ENCODE peak calls at places on chromosomes 2 and 18, in six cellular contexts. One of them, this sample, is unnamed.

GRCh38 chr2:120343100-120343432 is 2.9 kb upstream of the INHBB start:
- DNase-seq in A549: no peak
- DNase-seq in K562: no peak
- DNase-seq in SK-N-SH: no peak
- DNase-seq in HepG2: no peak
- DNase-seq in GM12878: no peak
- DNase-seq in this sample: no peak

GRCh38 chr2:24055750-24056149 is 6.2 kb downstream of the FKBP1B start:
- DNase-seq in A549: no peak
- DNase-seq in K562: no peak
- DNase-seq in SK-N-SH: no peak
- DNase-seq in HepG2: no peak
- DNase-seq in GM12878: no peak
- DNase-seq in this sample: no peak

GRCh38 chr2:236768393-236769140 is 198.9 kb downstream of the ACKR3 start:
- DNase-seq in A549: no peak
- DNase-seq in K562: no peak
- DNase-seq in SK-N-SH: no peak
- DNase-seq in HepG2: no peak
- DNase-seq in GM12878: no peak
- DNase-seq in this sample: peak

GRCh38 chr2:213284105-213285090 is at the start of gene SPAG16:
- DNase-seq in A549: peak
- DNase-seq in K562: peak
- DNase-seq in SK-N-SH: peak
- DNase-seq in HepG2: peak
- DNase-seq in GM12878: peak
- DNase-seq in this sample: peak

GRCh38 chr2:202452744-202453143 is 76.6 kb downstream of the BMPR2 start:
- DNase-seq in A549: no peak
- DNase-seq in K562: no peak
- DNase-seq in SK-N-SH: no peak
- DNase-seq in HepG2: no peak
- DNase-seq in GM12878: no peak
- DNase-seq in this sample: no peak

GRCh38 chr18:4236940-4237686 is 218.0 kb downstream of the DLGAP1 start:
- DNase-seq in A549: no peak
- DNase-seq in K562: no peak
- DNase-seq in SK-N-SH: no peak
- DNase-seq in HepG2: no peak
- DNase-seq in GM12878: no peak
- DNase-seq in this sample: no peak

GRCh38 chr2:61854435-61855177 is 746 bp upstream of the FAM161A start:
- DNase-seq in A549: peak
- DNase-seq in K562: peak
- DNase-seq in SK-N-SH: peak
- DNase-seq in HepG2: peak
- DNase-seq in GM12878: peak
- DNase-seq in this sample: peak

GRCh38 chr18:6627621-6628020 is 101.9 kb upstream of the ARHGAP28 start:
- DNase-seq in A549: no peak
- DNase-seq in K562: no peak
- DNase-seq in SK-N-SH: no peak
- DNase-seq in HepG2: no peak
- DNase-seq in GM12878: no peak
- DNase-seq in this sample: peak

GRCh38 chr2:146634256-146635068 is 1210.4 kb upstream of the ACVR2A start:
- DNase-seq in A549: peak
- DNase-seq in K562: no peak
- DNase-seq in SK-N-SH: no peak
- DNase-seq in HepG2: no peak
- DNase-seq in GM12878: no peak
- DNase-seq in this sample: peak

GRCh38 chr2:241965931-241966412 is 96.4 kb downstream of the RTP5 start:
- DNase-seq in A549: no peak
- DNase-seq in K562: peak
- DNase-seq in SK-N-SH: no peak
- DNase-seq in HepG2: peak
- DNase-seq in GM12878: peak
- DNase-seq in this sample: peak

GRCh38 chr2:128416781-128417180 is 98.1 kb upstream of the HS6ST1 start:
- DNase-seq in A549: no peak
- DNase-seq in K562: no peak
- DNase-seq in SK-N-SH: peak
- DNase-seq in HepG2: no peak
- DNase-seq in GM12878: no peak
- DNase-seq in this sample: no peak

GRCh38 chr2:98772531-98772930 is 41.6 kb upstream of the MGAT4A start:
- DNase-seq in A549: no peak
- DNase-seq in K562: no peak
- DNase-seq in SK-N-SH: no peak
- DNase-seq in HepG2: no peak
- DNase-seq in GM12878: no peak
- DNase-seq in this sample: no peak

GRCh38 chr2:172196768-172197322 is 94.1 kb upstream of the DLX2 start:
- DNase-seq in A549: no peak
- DNase-seq in K562: no peak
- DNase-seq in SK-N-SH: no peak
- DNase-seq in HepG2: no peak
- DNase-seq in GM12878: no peak
- DNase-seq in this sample: peak

GRCh38 chr2:49516427-49516826 is 362.1 kb upstream of the FSHR start:
- DNase-seq in A549: no peak
- DNase-seq in K562: no peak
- DNase-seq in SK-N-SH: peak
- DNase-seq in HepG2: no peak
- DNase-seq in GM12878: no peak
- DNase-seq in this sample: no peak

GRCh38 chr2:206274434-206275273 is at the start of gene ZDBF2:
- DNase-seq in A549: peak
- DNase-seq in K562: peak
- DNase-seq in SK-N-SH: peak
- DNase-seq in HepG2: no peak
- DNase-seq in GM12878: no peak
- DNase-seq in this sample: peak

GRCh38 chr2:220104871-220105351 is 477.5 kb downstream of the SLC4A3 start:
- DNase-seq in A549: peak
- DNase-seq in K562: peak
- DNase-seq in SK-N-SH: peak
- DNase-seq in HepG2: no peak
- DNase-seq in GM12878: no peak
- DNase-seq in this sample: peak

GRCh38 chr2:72932045-72932444 is 14.7 kb downstream of the EMX1 start:
- DNase-seq in A549: no peak
- DNase-seq in K562: no peak
- DNase-seq in SK-N-SH: no peak
- DNase-seq in HepG2: no peak
- DNase-seq in GM12878: no peak
- DNase-seq in this sample: peak

GRCh38 chr2:223549215-223549614 is 52.9 kb downstream of the SCG2 start:
- DNase-seq in A549: peak
- DNase-seq in K562: no peak
- DNase-seq in SK-N-SH: peak
- DNase-seq in HepG2: peak
- DNase-seq in GM12878: no peak
- DNase-seq in this sample: peak

GRCh38 chr18:23617412-23618009 is 31.2 kb upstream of the NPC1 start:
- DNase-seq in A549: no peak
- DNase-seq in K562: no peak
- DNase-seq in SK-N-SH: no peak
- DNase-seq in HepG2: no peak
- DNase-seq in GM12878: peak
- DNase-seq in this sample: no peak

GRCh38 chr2:126645211-126645618 is 10.7 kb upstream of the GYPC start:
- DNase-seq in A549: no peak
- DNase-seq in K562: peak
- DNase-seq in SK-N-SH: no peak
- DNase-seq in HepG2: no peak
- DNase-seq in GM12878: no peak
- DNase-seq in this sample: no peak

GRCh38 chr2:180823546-180824141 is 156.8 kb upstream of the UBE2E3 start:
- DNase-seq in A549: no peak
- DNase-seq in K562: no peak
- DNase-seq in SK-N-SH: no peak
- DNase-seq in HepG2: no peak
- DNase-seq in GM12878: no peak
- DNase-seq in this sample: peak

GRCh38 chr2:223104741-223105140 is 52.8 kb downstream of the KCNE4 start:
- DNase-seq in A549: no peak
- DNase-seq in K562: no peak
- DNase-seq in SK-N-SH: no peak
- DNase-seq in HepG2: no peak
- DNase-seq in GM12878: no peak
- DNase-seq in this sample: no peak

GRCh38 chr2:92074549-92074898 is 2796.7 kb upstream of the TEKT4 start:
- DNase-seq in A549: no peak
- DNase-seq in K562: no peak
- DNase-seq in SK-N-SH: peak
- DNase-seq in HepG2: no peak
- DNase-seq in GM12878: no peak
- DNase-seq in this sample: no peak

GRCh38 chr2:16315458-16315835 is 350.2 kb downstream of the CYRIA start:
- DNase-seq in A549: no peak
- DNase-seq in K562: no peak
- DNase-seq in SK-N-SH: no peak
- DNase-seq in HepG2: no peak
- DNase-seq in GM12878: no peak
- DNase-seq in this sample: no peak

GRCh38 chr2:819121-819520 is 131.5 kb upstream of the SNTG2 start:
- DNase-seq in A549: no peak
- DNase-seq in K562: no peak
- DNase-seq in SK-N-SH: no peak
- DNase-seq in HepG2: no peak
- DNase-seq in GM12878: no peak
- DNase-seq in this sample: no peak
- TF ChIP-seq SMC3 in A549: no peak
- TF ChIP-seq SMC3 in K562: no peak
- TF ChIP-seq SMC3 in SK-N-SH: no peak
- TF ChIP-seq SMC3 in HepG2: no peak
- TF ChIP-seq SMC3 in GM12878: no peak
- TF ChIP-seq SMC3 in this sample: no peak

GRCh38 chr2:238242731-238243495 is 3.1 kb upstream of the HES6 start:
- DNase-seq in A549: no peak
- DNase-seq in K562: no peak
- DNase-seq in SK-N-SH: peak
- DNase-seq in HepG2: peak
- DNase-seq in GM12878: no peak
- DNase-seq in this sample: no peak

GRCh38 chr2:238241970-238242369 is 2.1 kb upstream of the HES6 start:
- DNase-seq in A549: no peak
- DNase-seq in K562: no peak
- DNase-seq in SK-N-SH: no peak
- DNase-seq in HepG2: no peak
- DNase-seq in GM12878: no peak
- DNase-seq in this sample: no peak

GRCh38 chr2:238240761-238241711 is 1.2 kb upstream of the HES6 start:
- DNase-seq in A549: no peak
- DNase-seq in K562: peak
- DNase-seq in SK-N-SH: no peak
- DNase-seq in HepG2: no peak
- DNase-seq in GM12878: no peak
- DNase-seq in this sample: no peak

GRCh38 chr2:238244151-238244550 is 4.3 kb upstream of the HES6 start:
- DNase-seq in A549: no peak
- DNase-seq in K562: no peak
- DNase-seq in SK-N-SH: no peak
- DNase-seq in HepG2: no peak
- DNase-seq in GM12878: no peak
- DNase-seq in this sample: no peak

DNA sequence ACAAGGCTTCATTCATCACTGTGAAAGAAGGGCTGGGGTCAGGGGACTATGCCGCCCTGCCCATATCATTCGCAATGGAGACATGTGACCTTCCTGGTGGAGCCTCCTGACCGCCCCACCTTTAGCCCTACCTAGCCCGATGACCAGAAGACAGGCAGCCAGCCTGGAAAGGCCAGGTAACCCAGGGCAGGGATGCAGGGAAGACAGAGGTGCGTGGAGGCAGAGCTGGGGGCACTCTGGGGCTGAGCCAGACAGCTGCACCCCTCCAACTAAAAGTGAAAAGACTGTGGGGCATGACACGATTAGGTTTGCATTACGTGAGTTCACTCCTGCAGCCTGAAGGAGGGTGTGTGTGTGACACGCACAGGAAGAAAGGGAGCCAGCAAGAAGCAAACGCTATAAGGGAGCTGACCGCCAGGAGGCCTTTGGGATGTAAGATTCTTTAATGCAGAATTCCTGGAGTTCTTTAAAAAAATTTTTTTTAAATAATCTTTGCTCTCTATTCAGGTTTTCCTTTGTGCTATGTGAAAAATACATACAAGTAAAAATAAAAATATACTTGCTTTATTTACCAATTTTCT is 3.7 kb upstream of the HES6 start:
- DNase-seq in A549: no peak
- DNase-seq in K562: no peak
- DNase-seq in SK-N-SH: no peak
- DNase-seq in HepG2: no peak
- DNase-seq in GM12878: no peak
- DNase-seq in this sample: no peak
- TF ChIP-seq SMC3 in A549: no peak
- TF ChIP-seq SMC3 in K562: no peak
- TF ChIP-seq SMC3 in SK-N-SH: no peak
- TF ChIP-seq SMC3 in HepG2: no peak
- TF ChIP-seq SMC3 in GM12878: no peak
- TF ChIP-seq SMC3 in this sample: no peak

GRCh38 chr2:20065885-20066602 is 14.6 kb upstream of the LAPTM4A start:
- DNase-seq in A549: peak
- DNase-seq in K562: no peak
- DNase-seq in SK-N-SH: peak
- DNase-seq in HepG2: peak
- DNase-seq in GM12878: no peak
- DNase-seq in this sample: peak
- TF ChIP-seq SMC3 in A549: peak
- TF ChIP-seq SMC3 in K562: no peak
- TF ChIP-seq SMC3 in SK-N-SH: no peak
- TF ChIP-seq SMC3 in HepG2: no peak
- TF ChIP-seq SMC3 in GM12878: no peak
- TF ChIP-seq SMC3 in this sample: no peak

GRCh38 chr2:10806543-10806942 is 6.0 kb downstream of the PDIA6 start:
- DNase-seq in A549: no peak
- DNase-seq in K562: no peak
- DNase-seq in SK-N-SH: no peak
- DNase-seq in HepG2: no peak
- DNase-seq in GM12878: no peak
- DNase-seq in this sample: no peak
- TF ChIP-seq SMC3 in A549: no peak
- TF ChIP-seq SMC3 in K562: no peak
- TF ChIP-seq SMC3 in SK-N-SH: no peak
- TF ChIP-seq SMC3 in HepG2: no peak
- TF ChIP-seq SMC3 in GM12878: no peak
- TF ChIP-seq SMC3 in this sample: no peak

GRCh38 chr2:54652540-54652939 is 70.9 kb upstream of the EML6 start:
- DNase-seq in A549: peak
- DNase-seq in K562: no peak
- DNase-seq in SK-N-SH: no peak
- DNase-seq in HepG2: no peak
- DNase-seq in GM12878: no peak
- DNase-seq in this sample: peak
- TF ChIP-seq SMC3 in A549: no peak
- TF ChIP-seq SMC3 in K562: no peak
- TF ChIP-seq SMC3 in SK-N-SH: no peak
- TF ChIP-seq SMC3 in HepG2: no peak
- TF ChIP-seq SMC3 in GM12878: no peak
- TF ChIP-seq SMC3 in this sample: no peak

This sample was measured in IMR-90.